ENCODE peak calls at places on chromosomes 16 and 17, in seven cellular contexts. K is GM20000; U is left ventricle myocardium inferior; E is NCI-H82; Z is activated naive CD4-positive, alpha-beta T cell treated with anti-CD3 and anti-CD28 coated beads for 36 hours; Q is amygdala; G is CD8-positive, alpha-beta memory T cell. O is an unnamed sample.

GRCh38 chr16:53456625-53457024 is 22.4 kb downstream of the RBL2 start:
- DNase-seq in K (peak), G (no peak), Q (no peak), U (no peak), Z (peak), E (no peak), O (peak)

GRCh38 chr16:87926246-87927194 is 9.8 kb downstream of the CA5A start:
- DNase-seq in Q (no peak), K (peak), G (no peak), Z (peak), U (no peak), E (no peak), O (no peak)

GRCh38 chr16:4937782-4938682 is 1.1 kb upstream of the PPL start:
- DNase-seq in Z (no peak), Q (no peak), E (no peak), G (no peak), K (no peak), U (no peak), O (no peak)

GRCh38 chr16:24645739-24646645 is 83.5 kb upstream of the TNRC6A start:
- DNase-seq in Z (no peak), K (no peak), U (no peak), E (no peak), G (no peak), Q (no peak), O (no peak)

GRCh38 chr17:82751171-82751570 is 694 bp upstream of the TBCD start:
- DNase-seq in E (peak), Q (no peak), G (no peak), K (no peak), U (peak), Z (no peak), O (no peak)

GRCh38 chr17:82287849-82288601 is 14.5 kb upstream of the CSNK1D start:
- DNase-seq in G (no peak), Z (no peak), K (no peak), E (peak), U (peak), Q (no peak), O (no peak)

GRCh38 chr17:50265212-50265611 is 9.1 kb upstream of the TMEM92 start:
- DNase-seq in G (no peak), E (no peak), Q (no peak), Z (no peak), U (no peak), K (no peak), O (no peak)

GRCh38 chr16:79862601-79863000 is 262.1 kb upstream of the MAF start:
- DNase-seq in K (no peak), G (no peak), Q (no peak), Z (no peak), E (no peak), U (no peak), O (no peak)

GRCh38 chr17:10075919-10076318 is 122.5 kb downstream of the GAS7 start:
- DNase-seq in U (no peak), Z (no peak), K (no peak), Q (no peak), E (no peak), G (no peak), O (no peak)

GRCh38 chr16:54265558-54266213 is 20.9 kb downstream of the IRX3 start:
- DNase-seq in Z (no peak), K (no peak), Q (no peak), G (no peak), U (no peak), E (no peak), O (no peak)

GRCh38 chr16:1825381-1825863 is 1.2 kb downstream of the HAGH start:
- DNase-seq in K (no peak), G (no peak), U (no peak), E (no peak), Z (no peak), Q (no peak), O (no peak)

GRCh38 chr17:3796822-3797170 is 4.2 kb downstream of the ITGAE start:
- DNase-seq in G (peak), Z (no peak), U (no peak), Q (no peak), K (peak), E (no peak), O (no peak)

GRCh38 chr16:2372684-2373083 is 32.2 kb upstream of the ABCA3 start:
- DNase-seq in K (no peak), E (no peak), U (no peak), Z (no peak), Q (no peak), G (no peak), O (no peak)

GRCh38 chr16:81703177-81704155 is 75.6 kb upstream of the PLCG2 start:
- DNase-seq in Z (no peak), K (no peak), G (no peak), Q (no peak), U (peak), E (peak), O (no peak)

GRCh38 chr17:55433629-55434422 is 12.2 kb upstream of the MMD start:
- DNase-seq in K (no peak), Q (no peak), E (no peak), U (no peak), G (no peak), Z (no peak), O (no peak)

GRCh38 chr16:55091213-55091870 is 160.7 kb downstream of the IRX5 start:
- DNase-seq in Z (no peak), G (no peak), E (no peak), K (no peak), Q (no peak), U (no peak), O (no peak)

GRCh38 chr17:7056386-7056785 is 12.5 kb upstream of the SLC16A11 start:
- DNase-seq in Z (no peak), Q (no peak), U (no peak), G (no peak), K (no peak), E (peak), O (peak)

GRCh38 chr17:9120471-9120870 is 99.2 kb downstream of the NTN1 start:
- DNase-seq in G (no peak), K (no peak), E (peak), Z (peak), Q (no peak), U (no peak), O (no peak)

GRCh38 chr16:49019081-49019633 is 262.5 kb downstream of the CBLN1 start:
- DNase-seq in G (no peak), Z (no peak), Q (no peak), U (no peak), K (no peak), E (peak), O (no peak)